ENCODE peak calls at places on chromosome X, in eight cellular contexts. F is sigmoid colon, B is HCT116, G is HepG2, I is stomach, L is endothelial cell of umbilical vein, H is suprapubic skin, J is SK-N-MC. V is an unnamed sample.

GRCh38 chrX:29690061-29690460 is 525.3 kb upstream of the MAGEB2 start:
- DNase-seq in I (no peak), B (no peak), F (no peak), L (peak; percentile 29), H (no peak), J (no peak), G (no peak), V (no peak)

GRCh38 chrX:15853586-15854079 is 980 bp downstream of the AP1S2 start:
- DNase-seq in J (no peak), H (no peak), G (no peak), B (no peak), L (peak; percentile 25), I (no peak), F (no peak), V (no peak)

GRCh38 chrX:100819534-100819836 is 706 bp upstream of the CSTF2 start:
- DNase-seq in F (no peak), J (no peak), H (no peak), L (no peak), I (no peak), B (no peak), G (no peak), V (no peak)

GRCh38 chrX:78643106-78643505 is 16.0 kb downstream of the RTL3 start:
- DNase-seq in G (no peak), H (no peak), F (no peak), B (no peak), I (no peak), J (peak; percentile 67), L (no peak), V (no peak)

GRCh38 chrX:150697641-150698040 is 4.4 kb downstream of the MTMR1 start:
- DNase-seq in G (no peak), F (no peak), L (no peak), I (no peak), H (no peak), J (no peak), B (no peak), V (no peak)

GRCh38 chrX:22314692-22315091 is 42.0 kb downstream of the CBLL2 start:
- DNase-seq in H (no peak), J (no peak), L (peak; percentile 42), G (no peak), F (no peak), B (no peak), I (no peak), V (no peak)

GRCh38 chrX:128310912-128311311 is 258.7 kb upstream of the ACTRT1 start:
- DNase-seq in G (no peak), F (no peak), H (no peak), I (no peak), J (no peak), L (no peak), B (no peak), V (no peak)

GRCh38 chrX:115413246-115413878 is 123.8 kb downstream of the LUZP4 start:
- DNase-seq in H (no peak), F (no peak), J (no peak), I (no peak), L (peak; percentile 54), G (no peak), B (no peak), V (no peak)

GRCh38 chrX:101208152-101208905 is 11.3 kb upstream of the DRP2 start:
- DNase-seq in J (no peak), G (peak; percentile 4), I (no peak), L (no peak), B (no peak), H (no peak), F (no peak), V (no peak)

GRCh38 chrX:79366556-79366887 is 612 bp downstream of the ITM2A start:
- DNase-seq in G (no peak), B (no peak), H (no peak), J (no peak), L (no peak), F (no peak), I (no peak), V (no peak)

GRCh38 chrX:130110379-130111219 is at the start of gene ELF4:
- DNase-seq in G (no peak), J (no peak), H (no peak), F (peak; percentile 70), I (peak; percentile 66), L (no peak), B (no peak), V (no peak)

GRCh38 chrX:39690541-39691415 is 407.0 kb downstream of the BCOR start:
- DNase-seq in B (no peak), F (no peak), G (no peak), L (no peak), J (no peak), H (no peak), I (no peak), V (no peak)

GRCh38 chrX:69616520-69617203 is 749 bp downstream of the EDA start:
- DNase-seq in G (peak; percentile 0), H (no peak), B (no peak), J (no peak), F (peak; percentile 66), I (peak; percentile 25), L (peak; percentile 0), V (no peak)

GRCh38 chrX:134206221-134206620 is 30.8 kb upstream of the CCDC160 start:
- DNase-seq in I (no peak), G (no peak), B (no peak), H (no peak), F (no peak), J (no peak), L (no peak), V (no peak)

GRCh38 chrX:97446298-97446882 is 562.7 kb downstream of the RPA4 start:
- DNase-seq in J (no peak), F (no peak), I (no peak), L (peak; percentile 9), H (no peak), G (no peak), B (no peak), V (no peak)

GRCh38 chrX:69066966-69067525 is 98.2 kb downstream of the PJA1 start:
- DNase-seq in J (no peak), B (no peak), L (no peak), I (peak; percentile 3), G (no peak), H (no peak), F (peak; percentile 51), V (no peak)

GRCh38 chrX:2502668-2503519 is 2.1 kb upstream of the DHRSX start:
- DNase-seq in G (no peak), B (no peak), I (peak; percentile 25), H (no peak), F (no peak), L (no peak), J (no peak), V (no peak)

GRCh38 chrX:4925911-4926310 is 1212.5 kb upstream of the PRKX start:
- DNase-seq in F (no peak), B (no peak), G (no peak), J (no peak), L (no peak), H (no peak), I (no peak), V (no peak)

GRCh38 chrX:114782925-114783324 is 199.0 kb downstream of the HTR2C start:
- DNase-seq in L (no peak), G (no peak), B (no peak), J (no peak), F (no peak), I (no peak), H (no peak), V (no peak)

GRCh38 chrX:105821471-105822081 is 763 bp upstream of the NRK start:
- DNase-seq in B (no peak), J (no peak), G (no peak), F (peak; percentile 57), L (peak; percentile 15), H (no peak), I (no peak), V (no peak)

GRCh38 chrX:123513585-123514278 is 219.1 kb downstream of the THOC2 start:
- DNase-seq in L (no peak), F (no peak), G (no peak), H (no peak), I (no peak), J (no peak), B (no peak), V (no peak)

GRCh38 chrX:627510-627964 is 3.1 kb upstream of the SHOX start:
- DNase-seq in F (peak; percentile 38), G (no peak), L (no peak), J (no peak), H (peak; percentile 53), B (no peak), I (no peak), V (no peak)

GRCh38 chrX:100931218-100931924 is 2.7 kb upstream of the XKRX start:
- DNase-seq in B (no peak), F (no peak), I (no peak), G (no peak), L (no peak), H (no peak), J (no peak), V (no peak)

GRCh38 chrX:29902004-29902403 is 313.4 kb upstream of the MAGEB2 start:
- DNase-seq in F (no peak), B (no peak), H (no peak), L (no peak), J (no peak), G (no peak), I (no peak), V (no peak)

GRCh38 chrX:75132672-75133071 is 23.4 kb downstream of the ABCB7 start:
- DNase-seq in J (no peak), L (no peak), F (no peak), H (no peak), I (no peak), G (no peak), B (no peak), V (no peak)
- H3K4me3 ChIP-seq in J (no peak overlapping the region), L (no peak overlapping the region), F (no peak overlapping the region), H (no peak overlapping the region), I (no peak overlapping the region), G (no peak overlapping the region), B (no peak overlapping the region), V (no peak overlapping the region)

DNA sequence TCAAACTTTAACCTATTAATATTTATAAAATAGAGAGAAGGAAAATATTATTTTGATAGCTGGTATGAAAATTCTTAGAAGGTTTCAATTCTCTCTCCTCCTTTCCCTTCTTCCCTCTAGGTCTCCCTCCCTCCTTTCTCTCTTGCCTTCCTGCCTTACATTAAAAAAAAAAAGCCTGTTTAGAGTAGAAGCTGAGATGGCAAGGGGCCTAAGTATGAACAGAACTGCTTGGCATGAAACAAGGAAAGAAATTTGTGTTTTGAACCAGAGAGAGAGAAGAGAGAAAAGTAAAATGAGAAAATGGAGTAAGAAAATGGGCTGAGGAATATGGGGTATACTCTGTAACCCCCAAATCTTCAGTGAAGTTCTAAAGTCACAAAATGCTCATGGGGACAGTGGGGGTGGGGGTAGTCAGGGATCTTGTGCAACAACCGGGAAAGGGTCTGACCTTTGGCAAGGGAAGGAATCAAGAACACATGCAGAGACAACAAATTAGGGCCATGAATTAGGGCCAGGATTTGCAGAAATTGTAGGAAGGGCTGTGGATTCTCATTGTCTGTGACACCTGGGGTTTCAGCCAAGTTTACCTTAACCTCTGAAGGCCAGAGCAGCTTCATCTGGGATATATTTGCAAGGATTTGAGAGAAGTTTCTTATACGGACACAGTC is 30.6 kb downstream of the SUPT20HL2 start:
- DNase-seq in L (no peak), I (no peak), B (no peak), H (no peak), F (peak; percentile 71), J (no peak), G (no peak), V (no peak)
- TF ChIP-seq POLR2AphosphoS5 in L (no peak), I (no peak), B (no peak), H (no peak), F (peak; percentile 83), J (no peak), G (no peak), V (no peak)

GRCh38 chrX:11406109-11406755 is 113.0 kb downstream of the AMELX start:
- DNase-seq in G (no peak), B (no peak), H (no peak), I (no peak), F (no peak), L (no peak), J (no peak), V (no peak)
- H3K4me3 ChIP-seq in G (no peak overlapping the region), B (no peak overlapping the region), H (no peak overlapping the region), I (no peak overlapping the region), F (no peak overlapping the region), L (no peak overlapping the region), J (no peak overlapping the region), V (no peak overlapping the region)

GRCh38 chrX:13691845-13692334 is 3.0 kb downstream of the RAB9A start:
- DNase-seq in G (peak; percentile 3), H (no peak), B (no peak), L (no peak), J (no peak), F (no peak), I (no peak), V (no peak)
- TF ChIP-seq POLR2AphosphoS5 in G (no peak), H (no peak), B (no peak), L (no peak), J (no peak), F (no peak), I (no peak), V (no peak)